ENCODE peak calls at places on chromosomes 7 and 10, in seven cellular contexts. G is HCT116, T is transverse colon, A is HL-60, W is sigmoid colon, F is stomach, K is suprapubic skin. M is an unnamed sample.

GRCh38 chr10:14391342-14391741 is 60.6 kb upstream of the FRMD4A start:
- DNase-seq in W (no peak), F (no peak), T (no peak), G (no peak), K (no peak), A (no peak), M (no peak)

GRCh38 chr7:43612599-43613589 is 30.0 kb downstream of the STK17A start:
- DNase-seq in G (no peak), K (no peak), F (no peak), T (no peak), W (no peak), A (no peak), M (no peak)

GRCh38 chr7:122726881-122727280 is 24.2 kb upstream of the RNF148 start:
- DNase-seq in K (no peak), W (no peak), T (no peak), F (no peak), G (no peak), A (no peak), M (no peak)

GRCh38 chr7:86644282-86645173 is 819 bp downstream of the GRM3 start:
- DNase-seq in A (no peak), G (no peak), F (no peak), T (no peak), K (no peak), W (peak), M (no peak)

GRCh38 chr10:92965314-92965713 is 95.3 kb upstream of the CYP26C1 start:
- DNase-seq in T (no peak), A (no peak), K (no peak), F (no peak), W (no peak), G (peak), M (peak)

GRCh38 chr7:47441796-47442744 is 139.8 kb downstream of the TNS3 start:
- DNase-seq in T (peak), G (no peak), F (no peak), W (no peak), K (no peak), A (no peak), M (no peak)

GRCh38 chr7:36509962-36510361 is 120.3 kb downstream of the ANLN start:
- DNase-seq in G (no peak), T (no peak), K (no peak), F (no peak), A (no peak), W (no peak), M (no peak)

GRCh38 chr10:22466763-22467334 is 121.6 kb downstream of the SPAG6 start:
- DNase-seq in A (no peak), W (no peak), K (no peak), F (no peak), G (no peak), T (no peak), M (no peak)

GRCh38 chr7:123958186-123958703 is 33.2 kb downstream of the SPAM1 start:
- DNase-seq in K (no peak), F (no peak), A (no peak), W (no peak), T (no peak), G (no peak), M (no peak)

GRCh38 chr7:27999829-28000228 is 180.8 kb downstream of the JAZF1 start:
- DNase-seq in A (no peak), G (no peak), W (no peak), F (no peak), K (no peak), T (no peak), M (no peak)

GRCh38 chr7:50781371-50781770 is 1.3 kb downstream of the GRB10 start:
- DNase-seq in A (no peak), G (no peak), F (no peak), W (no peak), T (no peak), K (no peak), M (no peak)

GRCh38 chr10:127293640-127294039 is 97.2 kb upstream of the INSYN2A start:
- DNase-seq in K (no peak), W (no peak), A (no peak), T (no peak), F (peak), G (no peak), M (no peak)

GRCh38 chr10:12707461-12708185 is 293.9 kb downstream of the CCDC3 start:
- DNase-seq in A (no peak), F (peak), K (no peak), W (peak), G (peak), T (peak), M (no peak)

GRCh38 chr7:128734777-128735342 is 4.3 kb upstream of the CALU start:
- DNase-seq in W (no peak), K (no peak), F (no peak), G (no peak), T (no peak), A (no peak), M (no peak)

GRCh38 chr10:1634239-1634638 is 103.1 kb downstream of the ADARB2 start:
- DNase-seq in W (no peak), K (no peak), G (no peak), T (no peak), A (no peak), F (no peak), M (no peak)

GRCh38 chr10:133245439-133246235 is 8.0 kb downstream of the VENTX start:
- DNase-seq in W (no peak), F (peak), K (no peak), T (peak), G (no peak), A (no peak), M (no peak)

GRCh38 chr7:109206196-109206595 is 636.5 kb downstream of the DNAJB9 start:
- DNase-seq in K (no peak), A (no peak), W (no peak), G (no peak), F (no peak), T (no peak), M (no peak)

GRCh38 chr10:89118091-89118490 is 89.0 kb downstream of the CH25H start:
- DNase-seq in K (no peak), W (no peak), F (no peak), T (no peak), G (peak), A (no peak), M (no peak)

GRCh38 chr7:113267271-113267670 is 148.9 kb upstream of the SMIM30 start:
- DNase-seq in A (no peak), F (no peak), T (no peak), G (no peak), K (no peak), W (no peak), M (no peak)

GRCh38 chr7:24406818-24407226 is 122.8 kb downstream of the NPY start:
- DNase-seq in K (no peak), F (no peak), A (no peak), W (no peak), G (no peak), T (no peak), M (no peak)
- TF ChIP-seq POLR2AphosphoS5 in K (no peak), F (no peak), A (no peak), W (no peak), G (no peak), T (no peak), M (no peak)

GRCh38 chr7:118590107-118590506 is 365.6 kb downstream of the ANKRD7 start:
- DNase-seq in K (no peak), A (no peak), W (no peak), F (no peak), G (peak), T (no peak), M (no peak)
- TF ChIP-seq CTCF in K (no peak), A (no peak), W (no peak), F (no peak), G (peak), T (peak), M (peak)

GRCh38 chr7:14837216-14837615 is 65.3 kb downstream of the DGKB start:
- DNase-seq in T (no peak), G (no peak), K (no peak), A (no peak), W (no peak), F (no peak), M (no peak)
- H3K27ac ChIP-seq in T (no peak), G (no peak), K (no peak), A (no peak), W (no peak), F (no peak), M (no peak)

DNA sequence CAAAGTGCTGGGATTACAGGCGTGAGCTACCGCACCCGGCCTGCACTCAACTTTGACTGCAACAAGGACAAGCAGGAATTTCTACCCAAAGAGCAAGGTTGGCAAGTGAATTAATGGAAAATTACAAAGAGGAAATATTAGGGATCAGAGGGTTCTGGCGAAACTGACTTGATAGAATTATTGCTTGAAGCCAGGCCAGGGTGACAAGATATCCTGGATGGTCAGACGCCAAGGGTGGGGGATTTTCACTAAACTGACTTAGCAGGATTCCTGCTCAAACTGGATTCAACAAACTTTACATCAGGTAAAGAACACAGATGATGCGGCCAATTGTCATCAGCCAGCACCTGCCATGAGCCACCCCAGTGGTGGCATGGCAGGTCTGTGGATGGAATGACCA is 603.6 kb upstream of the MGMT start:
- DNase-seq in G (no peak), A (no peak), F (no peak), T (no peak), W (no peak), K (no peak), M (no peak)
- TF ChIP-seq POLR2AphosphoS5 in G (no peak), A (no peak), F (no peak), T (no peak), W (no peak), K (no peak), M (no peak)

GRCh38 chr10:20726381-20726780 is 170.7 kb downstream of the NEBL start:
- DNase-seq in W (no peak), T (no peak), K (no peak), G (no peak), F (no peak), A (no peak), M (no peak)
- TF ChIP-seq CTCF in W (no peak), T (no peak), K (no peak), G (no peak), F (no peak), A (no peak), M (no peak)

GRCh38 chr7:157997080-157997440 is 590.6 kb downstream of the PTPRN2 start:
- DNase-seq in A (no peak), T (no peak), K (no peak), W (no peak), G (no peak), F (no peak), M (no peak)
- H3K27ac ChIP-seq in A (no peak), T (no peak), K (no peak), W (no peak), G (no peak), F (no peak), M (no peak)

GRCh38 chr7:11450246-11450645 is 381.8 kb downstream of the THSD7A start:
- DNase-seq in A (no peak), F (no peak), K (no peak), G (no peak), T (no peak), W (no peak), M (no peak)
- TF ChIP-seq POLR2AphosphoS5 in A (no peak), F (no peak), K (no peak), G (no peak), T (no peak), W (no peak), M (no peak)

DNA sequence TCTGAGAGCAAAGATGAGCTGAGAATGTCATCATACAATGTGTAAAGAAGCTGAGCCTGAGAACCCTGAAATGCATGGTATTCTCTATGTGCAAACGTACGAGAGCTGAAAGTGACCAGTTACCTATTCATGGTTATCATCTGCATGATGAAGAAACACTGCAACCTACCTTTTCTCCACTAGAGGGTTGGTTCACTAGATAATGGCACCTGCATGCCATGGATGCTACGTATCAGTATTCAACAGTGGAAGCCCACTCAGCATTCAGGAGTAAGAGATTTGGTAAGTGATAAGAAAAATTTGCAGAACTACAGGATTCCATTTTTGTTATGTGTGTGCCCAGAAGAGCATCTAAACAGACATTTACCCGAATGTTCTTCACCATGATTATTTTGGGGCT is 145.4 kb downstream of the PTPRN2 start:
- DNase-seq in W (no peak), T (no peak), G (peak), F (no peak), A (no peak), K (no peak), M (no peak)
- TF ChIP-seq CTCF in W (peak), T (peak), G (peak), F (no peak), A (no peak), K (no peak), M (peak)

GRCh38 chr10:3125527-3126170 is 46.9 kb downstream of the PITRM1 start:
- DNase-seq in T (no peak), F (no peak), K (no peak), A (no peak), G (no peak), W (no peak), M (no peak)

GRCh38 chr10:3126249-3126648 is 46.3 kb downstream of the PITRM1 start:
- DNase-seq in G (no peak), W (peak), F (no peak), K (no peak), A (no peak), T (no peak), M (no peak)

GRCh38 chr10:3128379-3129130 is 44.0 kb downstream of the PITRM1 start:
- DNase-seq in A (no peak), G (no peak), K (no peak), T (no peak), F (no peak), W (no peak), M (no peak)

GRCh38 chr10:3127921-3128320 is 44.7 kb downstream of the PITRM1 start:
- DNase-seq in W (no peak), K (no peak), G (no peak), A (no peak), T (no peak), F (no peak), M (no peak)

DNA sequence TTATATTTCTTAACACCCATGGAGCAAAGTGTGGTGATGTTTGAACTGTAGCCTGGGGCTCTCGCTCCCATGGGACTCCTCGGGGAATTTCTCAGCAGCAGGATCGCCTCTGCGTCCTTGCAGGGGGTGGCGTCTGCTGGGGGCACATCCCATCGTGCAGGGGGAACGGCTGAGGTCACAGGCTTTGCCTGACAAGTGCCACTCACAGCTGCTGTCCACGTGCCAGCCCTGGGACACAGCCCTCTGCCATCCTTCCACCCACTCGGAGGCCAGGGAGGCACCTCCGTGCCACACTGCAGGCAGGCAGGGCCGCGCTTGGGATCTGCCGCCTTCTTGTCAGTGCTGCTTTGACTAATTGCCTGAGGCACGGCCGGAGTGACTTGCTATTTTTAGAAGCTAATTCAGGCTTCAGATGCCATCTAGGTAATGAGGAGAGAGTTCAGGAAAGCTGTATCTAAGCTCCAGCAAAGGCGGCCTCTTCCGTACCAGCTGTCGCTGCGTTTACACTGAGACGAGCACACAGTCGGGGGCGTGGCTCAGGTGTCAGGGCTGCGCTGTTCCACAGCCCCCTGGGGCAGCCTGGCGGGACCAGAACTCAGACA is 45.7 kb downstream of the PITRM1 start:
- DNase-seq in G (no peak), A (no peak), K (no peak), T (peak), W (peak), F (no peak), M (no peak)
- H3K27ac ChIP-seq in G (no peak), A (no peak), K (no peak), T (no peak), W (no peak), F (no peak), M (no peak)

DNA sequence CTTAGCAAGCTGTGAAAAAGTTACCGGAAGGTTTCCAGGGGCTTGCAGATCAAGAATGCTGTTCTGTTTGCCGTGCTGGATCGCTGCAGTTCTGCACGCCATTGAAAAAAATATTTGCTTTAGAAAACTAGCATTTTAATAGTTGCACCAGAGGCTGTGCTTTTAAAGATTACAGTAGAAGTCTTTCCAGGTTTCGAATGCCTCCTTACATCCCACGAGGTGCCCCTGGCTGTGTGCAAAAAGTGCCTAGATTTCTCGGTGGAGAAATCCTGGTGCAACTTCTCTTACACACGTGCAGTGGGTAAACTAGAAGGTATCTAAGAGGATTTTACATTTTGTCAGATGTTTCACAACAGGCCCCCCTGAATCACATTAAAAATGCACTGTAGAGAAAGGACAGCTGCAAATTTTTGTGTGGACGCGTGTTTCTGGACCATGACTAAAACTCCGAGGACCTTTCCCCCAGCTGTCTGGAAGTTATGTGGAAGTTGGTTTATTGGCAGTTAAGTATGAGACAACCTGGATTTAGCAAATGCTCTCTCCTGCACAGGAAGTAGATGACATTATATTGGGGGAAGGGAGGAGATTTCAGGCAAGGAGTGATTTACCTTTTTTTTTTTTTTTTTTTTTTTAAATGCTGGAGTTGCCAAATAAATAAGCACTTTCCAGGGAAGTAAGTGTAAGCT is 5.8 kb downstream of the TCF7L2 start:
- DNase-seq in W (peak), K (no peak), G (no peak), F (no peak), T (peak), A (no peak), M (no peak)
- TF ChIP-seq POLR2AphosphoS5 in W (no peak), K (no peak), G (peak), F (peak), T (peak), A (no peak), M (peak)

M was measured in Panc1.